ENCODE peak calls at places on chromosomes 5 and 9, in nine cellular contexts. G is mesothelial cell of epicardium, A is heart right ventricle, I is foreskin fibroblast, U is WTC11, T is right lobe of liver, Z is progenitor cell of endocrine pancreas, S is cardiac fibroblast, N is spleen. J is an unnamed sample.
A peak's percentile ranks its signal among the peaks of the same experiment; 100 is the strongest.

GRCh38 chr5:30376848-30377247 is 816.6 kb upstream of the CDH6 start:
- DNase-seq in G (no peak), A (no peak), I (no peak), U (no peak), T (no peak), Z (no peak), S (no peak), N (no peak), J (no peak)

GRCh38 chr5:41519801-41520200 is 9.4 kb upstream of the PLCXD3 start:
- DNase-seq in G (no peak), A (no peak), I (no peak), U (no peak), T (no peak), Z (no peak), S (peak; percentile 29), N (no peak), J (no peak)

GRCh38 chr5:38538161-38538560 is 18.3 kb downstream of the LIFR start:
- DNase-seq in G (no peak), A (no peak), I (no peak), U (no peak), T (no peak), Z (no peak), S (no peak), N (no peak), J (no peak)

GRCh38 chr5:151811593-151812321 is 40.0 kb downstream of the G3BP1 start:
- DNase-seq in G (no peak), A (peak; percentile 31), I (peak; percentile 40), U (no peak), T (no peak), Z (no peak), S (peak; percentile 79), N (no peak), J (no peak)

GRCh38 chr5:6424700-6425099 is 24.0 kb upstream of the UBE2QL1 start:
- DNase-seq in G (no peak), A (no peak), I (no peak), U (no peak), T (no peak), Z (no peak), S (no peak), N (no peak), J (no peak)

GRCh38 chr5:80061541-80061940 is 26.4 kb downstream of the THBS4 start:
- DNase-seq in G (no peak), A (no peak), I (no peak), U (no peak), T (no peak), Z (no peak), S (no peak), N (no peak), J (no peak)

GRCh38 chr9:124440786-124441185 is 9.5 kb upstream of the ADGRD2 start:
- DNase-seq in G (no peak), A (no peak), I (no peak), U (no peak), T (no peak), Z (no peak), S (no peak), N (peak; percentile 29), J (no peak)

GRCh38 chr9:113996531-113997001 is 81.5 kb downstream of the AMBP start:
- DNase-seq in G (peak; percentile 7), A (no peak), I (no peak), U (no peak), T (peak; percentile 63), Z (no peak), S (no peak), N (peak; percentile 61), J (no peak)

GRCh38 chr9:131840751-131841702 is 101.2 kb upstream of the RAPGEF1 start:
- DNase-seq in G (no peak), A (no peak), I (no peak), U (no peak), T (peak; percentile 37), Z (no peak), S (no peak), N (no peak), J (no peak)

GRCh38 chr9:82332018-82332773 is 343.6 kb downstream of the SPATA31D1 start:
- DNase-seq in G (no peak), A (no peak), I (peak; percentile 68), U (no peak), T (no peak), Z (no peak), S (peak; percentile 82), N (no peak), J (no peak)

GRCh38 chr5:131541071-131541470 is 94.0 kb downstream of the RAPGEF6 start:
- DNase-seq in G (no peak), A (no peak), I (no peak), U (no peak), T (no peak), Z (no peak), S (peak; percentile 15), N (no peak), J (no peak)

GRCh38 chr5:58459860-58460726 is at the start of gene PLK2:
- DNase-seq in G (peak; percentile 98), A (peak; percentile 95), I (peak; percentile 89), U (peak; percentile 76), T (peak; percentile 97), Z (peak; percentile 89), S (peak; percentile 96), N (peak; percentile 98), J (peak; percentile 86)

GRCh38 chr9:109886050-109886449 is 106.1 kb downstream of the PALM2AKAP2 start:
- DNase-seq in G (no peak), A (peak; percentile 79), I (no peak), U (no peak), T (no peak), Z (no peak), S (peak; percentile 83), N (no peak), J (no peak)

GRCh38 chr5:56211298-56211865 is 21.7 kb downstream of the ANKRD55 start:
- DNase-seq in G (no peak), A (peak; percentile 8), I (peak; percentile 92), U (no peak), T (peak; percentile 72), Z (no peak), S (peak; percentile 96), N (no peak), J (no peak)
- TF ChIP-seq CTCF in G (no peak), A (no peak), I (no peak), U (no peak), T (no peak), Z (no peak), S (no peak), N (no peak), J (no peak)

GRCh38 chr9:100170556-100170955 is 71.5 kb downstream of the INVS start:
- DNase-seq in G (no peak), A (no peak), I (no peak), U (no peak), T (no peak), Z (no peak), S (peak; percentile 52), N (no peak), J (no peak)

GRCh38 chr9:100170085-100170484 is 71.0 kb downstream of the INVS start:
- DNase-seq in G (no peak), A (no peak), I (peak; percentile 26), U (no peak), T (no peak), Z (no peak), S (peak; percentile 61), N (no peak), J (no peak)

GRCh38 chr9:100167176-100167575 is 68.1 kb downstream of the INVS start:
- DNase-seq in G (no peak), A (no peak), I (no peak), U (no peak), T (no peak), Z (no peak), S (peak; percentile 41), N (no peak), J (no peak)

GRCh38 chr9:100167912-100168775 is 69.1 kb downstream of the INVS start:
- DNase-seq in G (no peak), A (no peak), I (no peak), U (no peak), T (no peak), Z (no peak), S (peak; percentile 29), N (no peak), J (no peak)
- TF ChIP-seq CTCF in G (no peak), A (no peak), I (peak; percentile 13), U (no peak), T (no peak), Z (no peak), S (peak; percentile 37), N (no peak), J (no peak)

DNA sequence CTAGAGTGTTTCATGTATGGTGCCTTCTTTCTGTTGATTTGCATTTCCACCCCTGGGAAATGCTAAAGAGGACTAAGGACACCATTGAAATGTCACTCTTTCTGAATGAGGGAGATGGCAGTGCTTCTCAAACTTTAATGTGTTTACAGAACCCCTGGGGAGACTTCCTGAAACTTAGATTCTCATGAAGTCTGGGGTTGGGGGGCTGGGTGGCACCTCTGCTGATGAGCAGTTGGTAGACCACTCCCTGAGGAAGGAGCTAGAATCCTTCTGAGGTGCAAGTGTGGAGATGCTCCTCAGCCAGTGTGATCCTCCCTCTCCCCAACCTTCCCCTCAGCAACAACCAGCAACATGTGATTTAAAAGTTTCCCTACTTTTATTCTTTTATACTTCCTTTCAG is 546.8 kb downstream of the LRRC70 start:
- DNase-seq in G (no peak), A (no peak), I (no peak), U (no peak), T (no peak), Z (no peak), S (no peak), N (no peak), J (no peak)
- TF ChIP-seq CTCF in G (no peak), A (no peak), I (no peak), U (no peak), T (no peak), Z (no peak), S (no peak), N (no peak), J (no peak)

GRCh38 chr9:120360046-120360445 is 219.9 kb downstream of the CDK5RAP2 start:
- DNase-seq in G (no peak), A (no peak), I (no peak), U (no peak), T (no peak), Z (no peak), S (no peak), N (no peak), J (no peak)

GRCh38 chr9:120363697-120364096 is 216.3 kb downstream of the CDK5RAP2 start:
- DNase-seq in G (no peak), A (no peak), I (no peak), U (no peak), T (no peak), Z (no peak), S (no peak), N (no peak), J (no peak)

GRCh38 chr9:120362446-120362845 is 217.5 kb downstream of the CDK5RAP2 start:
- DNase-seq in G (no peak), A (no peak), I (peak; percentile 62), U (no peak), T (no peak), Z (no peak), S (peak; percentile 66), N (no peak), J (no peak)

GRCh38 chr9:120361531-120361930 is 218.4 kb downstream of the CDK5RAP2 start:
- DNase-seq in G (no peak), A (no peak), I (no peak), U (no peak), T (no peak), Z (no peak), S (no peak), N (no peak), J (no peak)

DNA sequence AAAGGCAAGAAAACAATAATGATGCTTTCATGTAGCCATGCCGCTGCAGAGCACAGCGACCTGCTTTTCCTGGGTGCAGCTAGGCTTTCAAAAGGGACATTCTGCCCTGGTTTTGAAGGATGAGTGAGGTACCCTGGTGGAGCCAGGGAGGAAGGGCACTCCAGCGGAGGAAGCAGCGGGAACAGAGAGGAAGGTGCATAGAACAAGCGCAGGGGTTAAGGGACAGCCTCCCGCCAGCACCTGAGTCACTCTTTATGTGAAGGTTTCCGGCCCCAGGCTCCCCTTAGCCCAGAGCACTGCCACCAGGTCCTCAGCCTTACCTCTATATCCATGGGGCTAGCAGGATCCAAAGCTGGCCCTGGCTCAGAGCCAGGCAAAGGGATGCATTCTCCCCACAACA is 221.1 kb downstream of the CDK5RAP2 start:
- DNase-seq in G (no peak), A (no peak), I (no peak), U (no peak), T (no peak), Z (no peak), S (no peak), N (no peak), J (no peak)
- TF ChIP-seq CTCF in G (no peak), A (no peak), I (no peak), U (no peak), T (no peak), Z (no peak), S (no peak), N (no peak), J (no peak)